ENCODE peak calls at places on chromosomes 1 and 21, in four cellular contexts. O is fibroblast of mammary gland; M is naive thymus-derived CD8-positive, alpha-beta T cell; J is GM03348. Z is an unnamed sample.

GRCh38 chr1:214018605-214019268 is 31.0 kb downstream of the PROX1 start:
- DNase-seq in O (no peak), M (no peak), J (no peak), Z (no peak)

GRCh38 chr1:196372896-196373536 is 235.2 kb downstream of the KCNT2 start:
- DNase-seq in O (peak; percentile 58), M (no peak), J (peak; percentile 24), Z (no peak)

GRCh38 chr1:159823401-159823800 is 3.3 kb upstream of the SLAMF8 start:
- DNase-seq in J (no peak), M (no peak), O (no peak), Z (no peak)

GRCh38 chr21:17492415-17493168 is 20.3 kb upstream of the CXADR start:
- DNase-seq in M (no peak), O (peak; percentile 61), J (peak; percentile 11), Z (no peak)

GRCh38 chr21:26224351-26224750 is 53.8 kb upstream of the APP start:
- DNase-seq in M (no peak), O (no peak), J (no peak), Z (no peak)

GRCh38 chr1:28248273-28249012 is 10.9 kb upstream of the SESN2 start:
- DNase-seq in J (peak; percentile 67), M (peak; percentile 61), O (peak; percentile 82), Z (peak; percentile 75)

GRCh38 chr1:18972531-18972930 is 16.1 kb upstream of the IFFO2 start:
- DNase-seq in M (no peak), J (peak; percentile 31), O (peak; percentile 55), Z (peak; percentile 33)

GRCh38 chr1:3468236-3469103 is 14.0 kb downstream of the ARHGEF16 start:
- DNase-seq in J (no peak), O (no peak), M (no peak), Z (no peak)

GRCh38 chr1:39751595-39751994 is 12.9 kb downstream of the PPIE start:
- DNase-seq in M (no peak), O (no peak), J (no peak), Z (no peak)

GRCh38 chr1:109299087-109299983 is 7.5 kb downstream of the MYBPHL start:
- DNase-seq in J (peak; percentile 89), O (peak; percentile 67), M (no peak), Z (no peak)

GRCh38 chr1:112267929-112268328 is 128.1 kb upstream of the CTTNBP2NL start:
- DNase-seq in O (no peak), M (no peak), J (no peak), Z (no peak)

GRCh38 chr1:21499283-21499945 is 9.8 kb upstream of the ALPL start:
- DNase-seq in J (no peak), O (no peak), M (no peak), Z (no peak)

GRCh38 chr1:21318714-21319159 is 28.5 kb upstream of the ECE1 start:
- DNase-seq in M (no peak), O (peak; percentile 97), J (no peak), Z (no peak)

Z was measured in effector CD4-positive, alpha-beta T cell.